ENCODE peak calls at places on chromosomes 5 and 9, in eight cellular contexts. T, G, J, O, X, Q, R and P are unnamed samples.

GRCh38 chr9:126116351-126117157 is 210.1 kb upstream of the MVB12B start:
- DNase-seq in T (peak; percentile 47), G (no peak), J (no peak), O (no peak), X (no peak), Q (no peak), R (no peak), P (no peak)

GRCh38 chr5:30401479-30402058 is 791.9 kb upstream of the CDH6 start:
- DNase-seq in T (peak; percentile 44), G (peak; percentile 4), J (peak; percentile 37), O (peak; percentile 61), X (peak; percentile 23), Q (peak; percentile 79), R (no peak), P (peak; percentile 7)

GRCh38 chr9:94817291-94818195 is 91.0 kb downstream of the AOPEP start:
- DNase-seq in T (no peak), G (no peak), J (no peak), O (no peak), X (no peak), Q (no peak), R (no peak), P (no peak)

GRCh38 chr5:132867046-132867451 is 607 bp downstream of the UQCRQ start:
- DNase-seq in T (no peak), G (no peak), J (no peak), O (no peak), X (no peak), Q (no peak), R (no peak), P (no peak)

GRCh38 chr9:89455356-89455824 is 42.5 kb downstream of the SEMA4D start:
- DNase-seq in T (no peak), G (no peak), J (no peak), O (no peak), X (no peak), Q (no peak), R (no peak), P (no peak)

GRCh38 chr5:72013741-72014703 is 93.3 kb upstream of the MAP1B start:
- DNase-seq in T (peak; percentile 85), G (no peak), J (no peak), O (no peak), X (no peak), Q (peak; percentile 92), R (no peak), P (no peak)

GRCh38 chr5:75059887-75060286 is 7.5 kb upstream of the GCNT4 start:
- DNase-seq in T (no peak), G (no peak), J (no peak), O (no peak), X (no peak), Q (no peak), R (no peak), P (no peak)

GRCh38 chr9:70362952-70363351 is 51.5 kb downstream of the KLF9 start:
- DNase-seq in T (no peak), G (no peak), J (no peak), O (no peak), X (no peak), Q (no peak), R (no peak), P (no peak)

GRCh38 chr5:125978015-125978414 is 445.2 kb upstream of the GRAMD2B start:
- DNase-seq in T (no peak), G (no peak), J (no peak), O (no peak), X (no peak), Q (no peak), R (no peak), P (no peak)

GRCh38 chr9:91126761-91127420 is 234.8 kb downstream of the AUH start:
- DNase-seq in T (peak; percentile 50), G (no peak), J (no peak), O (peak; percentile 33), X (no peak), Q (no peak), R (no peak), P (no peak)

GRCh38 chr9:4238522-4238921 is 61.3 kb downstream of the GLIS3 start:
- DNase-seq in T (no peak), G (no peak), J (peak; percentile 40), O (no peak), X (no peak), Q (no peak), R (no peak), P (peak; percentile 5)

GRCh38 chr9:133672503-133673259 is 36.5 kb downstream of the DBH start:
- DNase-seq in T (no peak), G (no peak), J (no peak), O (no peak), X (no peak), Q (no peak), R (no peak), P (no peak)

GRCh38 chr9:72333758-72334157 is 31.2 kb downstream of the ZFAND5 start:
- DNase-seq in T (no peak), G (peak; percentile 12), J (no peak), O (no peak), X (no peak), Q (no peak), R (no peak), P (no peak)